ENCODE peak calls at places on chromosomes 5 and 9, in eight cellular contexts. Y is HFFc6, X is NCI-H2107, P is adrenal gland, Q is GM12891, F is NCI-H510A, J is NCI-H1092 treated with DMSO at 0.1 percent for 48 hours, L is substantia nigra. N is an unnamed sample.

GRCh38 chr9:76866689-76867088 is 39.2 kb downstream of the PRUNE2 start:
- DNase-seq in Q (no peak), X (no peak), P (no peak), Y (peak), F (no peak), L (no peak), J (no peak), N (peak)

GRCh38 chr9:1947438-1947837 is 67.7 kb upstream of the SMARCA2 start:
- DNase-seq in L (no peak), J (no peak), X (no peak), Q (no peak), P (no peak), Y (no peak), F (no peak), N (no peak)

GRCh38 chr9:23826120-23826629 is at the start of gene ELAVL2:
- DNase-seq in X (no peak), L (peak), P (peak), F (peak), Q (no peak), Y (no peak), J (no peak), N (peak)

GRCh38 chr5:172107606-172108005 is 80.4 kb downstream of the STK10 start:
- DNase-seq in L (no peak), J (no peak), Q (no peak), Y (peak), F (no peak), X (no peak), P (peak), N (peak)

GRCh38 chr9:137407590-137408300 is 15.2 kb downstream of the EXD3 start:
- DNase-seq in Y (no peak), L (peak), X (no peak), J (no peak), Q (no peak), P (peak), F (no peak), N (peak)

GRCh38 chr9:38018964-38019602 is 49.9 kb downstream of the SHB start:
- DNase-seq in F (no peak), Y (peak), Q (no peak), J (peak), X (peak), L (peak), P (peak), N (peak)

GRCh38 chr9:82604947-82605656 is 457.8 kb downstream of the RASEF start:
- DNase-seq in J (peak), Y (no peak), L (no peak), X (no peak), P (peak), Q (no peak), F (no peak), N (no peak)

GRCh38 chr9:7977586-7977985 is 178.0 kb upstream of the DMAC1 start:
- DNase-seq in F (no peak), J (no peak), X (no peak), Y (no peak), L (no peak), Q (no peak), P (no peak), N (no peak)

GRCh38 chr5:40678021-40678939 is 1.4 kb upstream of the PTGER4 start:
- DNase-seq in J (no peak), P (no peak), L (no peak), Q (no peak), Y (no peak), F (no peak), X (no peak), N (no peak)

GRCh38 chr5:178793156-178793555 is 62.7 kb upstream of the ZNF354A start:
- DNase-seq in P (no peak), Y (no peak), Q (no peak), F (no peak), L (no peak), X (no peak), J (no peak), N (no peak)

GRCh38 chr9:88460583-88461332 is 72.5 kb downstream of the SPIN1 start:
- DNase-seq in Q (no peak), F (no peak), P (no peak), L (no peak), J (no peak), X (no peak), Y (no peak), N (no peak)

GRCh38 chr5:157214399-157214798 is 33.8 kb downstream of the ITK start:
- DNase-seq in L (no peak), F (no peak), Y (no peak), P (no peak), J (no peak), X (no peak), Q (no peak), N (no peak)

GRCh38 chr5:171495122-171495700 is 75.8 kb downstream of the FGF18 start:
- DNase-seq in Q (no peak), J (no peak), Y (no peak), P (no peak), L (no peak), F (no peak), X (no peak), N (no peak)

GRCh38 chr9:121557581-121558422 is 58.2 kb upstream of the GGTA1 start:
- DNase-seq in F (no peak), P (peak), Y (peak), J (no peak), X (peak), Q (peak), L (peak), N (peak)

GRCh38 chr5:158700231-158700996 is 399.3 kb downstream of the EBF1 start:
- DNase-seq in F (no peak), X (no peak), Y (no peak), J (no peak), Q (no peak), P (no peak), L (no peak), N (peak)

GRCh38 chr5:174056064-174056842 is 10.7 kb downstream of the NSG2 start:
- DNase-seq in J (no peak), Q (no peak), P (no peak), Y (no peak), F (no peak), L (no peak), X (no peak), N (no peak)

GRCh38 chr9:87996355-87996860 is 22.1 kb upstream of the CDK20 start:
- DNase-seq in P (no peak), F (no peak), Q (no peak), J (no peak), L (no peak), Y (no peak), X (no peak), N (no peak)

GRCh38 chr5:92265804-92266203 is 882.7 kb upstream of the ARRDC3 start:
- DNase-seq in F (no peak), X (no peak), Y (no peak), P (no peak), Q (no peak), J (no peak), L (no peak), N (no peak)

GRCh38 chr9:76266649-76267627 is 127.3 kb downstream of the RFK start:
- DNase-seq in L (no peak), X (no peak), Q (no peak), F (no peak), J (peak), P (no peak), Y (no peak), N (no peak)

GRCh38 chr9:129938291-129938979 is 103.2 kb downstream of the USP20 start:
- DNase-seq in Q (no peak), J (no peak), X (no peak), L (no peak), P (no peak), F (no peak), Y (peak), N (peak)

GRCh38 chr5:11903121-11903613 is 1.1 kb downstream of the CTNND2 start:
- DNase-seq in Y (no peak), J (no peak), P (no peak), L (peak), Q (no peak), F (no peak), X (no peak), N (no peak)

GRCh38 chr9:33348998-33349397 is 53.4 kb downstream of the AQP7 start:
- DNase-seq in Q (no peak), F (no peak), J (no peak), L (no peak), P (no peak), Y (no peak), X (no peak), N (no peak)

GRCh38 chr9:34417734-34418133 is 40.6 kb downstream of the FAM219A start:
- DNase-seq in X (peak), J (peak), Y (no peak), Q (no peak), F (no peak), P (no peak), L (no peak), N (no peak)

GRCh38 chr5:130109152-130109551 is 204.9 kb downstream of the CHSY3 start:
- DNase-seq in F (no peak), Q (no peak), L (no peak), J (no peak), Y (no peak), X (no peak), P (no peak), N (peak)

GRCh38 chr5:855771-856530 is 5.2 kb upstream of the ZDHHC11 start:
- DNase-seq in F (no peak), J (no peak), P (no peak), Y (no peak), Q (no peak), X (no peak), L (no peak), N (no peak)